ENCODE peak calls at places on chromosomes 11 and 22, in seven cellular contexts. F, G, T, V, H, S and M are unnamed samples.

GRCh38 chr22:42310301-42310981 is 40.0 kb upstream of the TCF20 start:
- DNase-seq in F (no peak), G (no peak), T (no peak), V (no peak), H (no peak), S (no peak), M (no peak)

GRCh38 chr11:94417386-94417987 is 16.3 kb upstream of the GPR83 start:
- DNase-seq in F (peak; percentile 66), G (peak; percentile 19), T (no peak), V (no peak), H (peak; percentile 11), S (peak; percentile 2), M (no peak)

GRCh38 chr11:12668166-12668565 is 6.1 kb upstream of the TEAD1 start:
- DNase-seq in F (no peak), G (no peak), T (no peak), V (no peak), H (no peak), S (no peak), M (no peak)

GRCh38 chr11:119686483-119686882 is 42.5 kb downstream of the NECTIN1 start:
- DNase-seq in F (no peak), G (no peak), T (no peak), V (no peak), H (no peak), S (no peak), M (no peak)

GRCh38 chr22:39434243-39434653 is 22.6 kb upstream of the MGAT3 start:
- DNase-seq in F (no peak), G (no peak), T (no peak), V (no peak), H (no peak), S (no peak), M (no peak)

GRCh38 chr22:29071261-29072045 is 1.4 kb upstream of the KREMEN1 start:
- DNase-seq in F (peak; percentile 91), G (no peak), T (peak; percentile 75), V (peak; percentile 29), H (peak; percentile 78), S (no peak), M (peak; percentile 64)

GRCh38 chr22:20963201-20964052 is 3.6 kb upstream of the AIFM3 start:
- DNase-seq in F (no peak), G (no peak), T (no peak), V (no peak), H (no peak), S (no peak), M (no peak)

GRCh38 chr11:102724904-102725515 is at the start of gene MMP8:
- DNase-seq in F (no peak), G (no peak), T (no peak), V (no peak), H (no peak), S (no peak), M (no peak)

GRCh38 chr11:82874646-82875523 is 25.3 kb downstream of the PRCP start:
- DNase-seq in F (no peak), G (no peak), T (no peak), V (no peak), H (no peak), S (no peak), M (no peak)
- H3K27ac ChIP-seq in F (no peak overlapping the region), G (no peak overlapping the region), T (no peak overlapping the region), V (no peak overlapping the region), H (no peak overlapping the region), S (no peak overlapping the region), M (no peak overlapping the region)

GRCh38 chr11:11302565-11302964 is 50.5 kb downstream of the CSNK2A3 start:
- DNase-seq in F (no peak), G (no peak), T (no peak), V (no peak), H (no peak), S (no peak), M (no peak)
- TF ChIP-seq CTCF in F (no peak), G (no peak), T (no peak), V (no peak), H (no peak), S (no peak), M (no peak)

GRCh38 chr22:18024956-18025720 is 777 bp upstream of the MICAL3 start:
- DNase-seq in F (no peak), G (peak; percentile 35), T (no peak), V (no peak), H (no peak), S (no peak), M (no peak)

GRCh38 chr22:18022851-18023250 is 1.5 kb downstream of the MICAL3 start:
- DNase-seq in F (no peak), G (no peak), T (peak; percentile 18), V (no peak), H (no peak), S (no peak), M (no peak)

GRCh38 chr22:18021431-18021830 is 2.9 kb downstream of the MICAL3 start:
- DNase-seq in F (no peak), G (no peak), T (no peak), V (no peak), H (no peak), S (no peak), M (peak; percentile 43)

GRCh38 chr22:18023509-18024275 is 669 bp downstream of the MICAL3 start:
- DNase-seq in F (peak; percentile 80), G (peak; percentile 67), T (peak; percentile 90), V (peak; percentile 83), H (peak; percentile 86), S (peak; percentile 65), M (peak; percentile 78)

DNA sequence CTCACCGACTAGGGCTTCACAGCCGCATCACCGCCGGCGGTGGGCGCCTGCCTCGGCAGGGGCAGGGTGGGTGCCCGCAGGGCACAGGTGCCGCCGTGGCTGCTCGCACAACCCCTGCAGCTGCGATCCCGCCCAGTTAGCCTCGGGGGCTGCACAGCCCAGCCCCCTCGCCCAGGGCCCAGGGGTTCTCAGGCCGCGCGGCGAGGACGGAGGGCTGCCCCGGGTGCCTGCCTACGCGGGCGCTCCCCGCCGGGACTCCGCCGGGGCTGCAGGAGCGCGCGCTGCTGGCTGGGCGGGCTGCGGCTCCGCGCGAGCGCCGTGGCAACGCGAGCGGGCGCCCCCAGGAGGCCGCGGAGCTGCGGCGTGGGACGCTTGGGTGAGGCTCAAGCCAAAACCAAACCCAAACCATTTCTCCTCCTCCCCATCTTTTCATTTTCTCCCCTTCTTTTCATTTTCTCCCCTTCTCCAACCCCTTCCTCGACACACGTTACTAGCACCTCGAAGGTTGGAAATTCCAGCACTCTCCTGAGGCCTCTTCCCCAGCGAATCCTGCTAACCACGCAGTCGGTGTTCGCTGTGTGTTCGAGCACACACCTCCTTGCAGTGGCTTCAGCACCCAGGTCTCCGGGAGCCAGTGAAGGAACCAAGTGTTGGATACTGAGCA is at the start of gene MICAL3:
- DNase-seq in F (peak; percentile 57), G (peak; percentile 88), T (peak; percentile 75), V (peak; percentile 48), H (peak; percentile 85), S (peak; percentile 34), M (peak; percentile 52)
- H3K27ac ChIP-seq in F (no peak within 1 kb of the TSS), G (peak within 1 kb of the TSS; percentile 57), T (peak within 1 kb of the TSS; percentile 89), V (peak within 1 kb of the TSS; percentile 80), H (no peak within 1 kb of the TSS), S (peak within 1 kb of the TSS; percentile 85), M (peak within 1 kb of the TSS; percentile 95)

DNA sequence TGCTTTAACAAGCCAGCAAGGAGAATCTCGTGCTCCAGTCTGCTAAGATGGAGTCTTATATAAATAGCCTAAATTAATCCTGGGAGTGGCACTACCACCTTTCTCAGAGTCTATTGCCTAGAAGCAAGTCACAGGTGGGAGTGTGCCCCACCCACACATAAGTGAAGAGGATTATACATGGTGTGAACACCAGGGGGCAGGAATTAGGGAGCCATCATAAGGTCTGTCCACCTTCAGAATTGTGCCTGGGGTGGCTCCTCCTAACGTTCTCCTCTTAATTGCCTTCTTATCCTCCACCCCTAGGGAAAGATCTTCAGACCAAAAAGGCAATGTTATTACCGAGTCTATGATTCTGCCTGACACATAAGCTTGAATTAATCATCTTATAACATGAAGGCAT is 276.8 kb upstream of the SESN3 start:
- DNase-seq in F (peak; percentile 21), G (no peak), T (no peak), V (no peak), H (no peak), S (no peak), M (no peak)
- TF ChIP-seq CTCF in F (peak; percentile 38), G (no peak), T (no peak), V (no peak), H (peak; percentile 4), S (peak; percentile 34), M (no peak)

GRCh38 chr22:36252754-36253522 is at the start of gene APOL1:
- DNase-seq in F (no peak), G (peak; percentile 32), T (peak; percentile 71), V (peak; percentile 78), H (no peak), S (no peak), M (no peak)
- H3K27ac ChIP-seq in F (no peak within 1 kb of the TSS), G (no peak within 1 kb of the TSS), T (peak within 1 kb of the TSS; percentile 80), V (peak within 1 kb of the TSS; percentile 87), H (no peak within 1 kb of the TSS), S (no peak within 1 kb of the TSS), M (peak within 1 kb of the TSS; percentile 6)

GRCh38 chr11:72589802-72590761 is 84.1 kb downstream of the PDE2A start:
- DNase-seq in F (peak; percentile 89), G (peak; percentile 37), T (peak; percentile 53), V (no peak), H (peak; percentile 77), S (no peak), M (no peak)
- TF ChIP-seq CTCF in F (peak; percentile 80), G (peak; percentile 69), T (peak; percentile 30), V (peak; percentile 37), H (peak; percentile 56), S (peak; percentile 49), M (no peak)